ENCODE peak calls at places on chromosomes 13 and 19, in six cellular contexts. T is heart left ventricle, O is uterus, B is Peyer's patch, F is tibial nerve, V is fibroblast of lung. R is an unnamed sample. For H3K27me3 and H3K4me1, the result is how much of the 10 kb centered on the place peaks cover.

GRCh38 chr19:47407417-47407774 is 11.9 kb downstream of the MEIS3 start:
- DNase-seq in T (no peak), O (no peak), B (no peak), F (no peak), V (no peak), R (no peak)

GRCh38 chr19:52786078-52786463 is 520 bp downstream of the ZNF600 start:
- DNase-seq in T (no peak), O (peak), B (no peak), F (no peak), V (no peak), R (no peak)

GRCh38 chr13:69168436-69168835 is 939.2 kb upstream of the ATXN8OS start:
- DNase-seq in T (no peak), O (no peak), B (no peak), F (no peak), V (no peak), R (no peak)

GRCh38 chr19:11495481-11495880 is 10.2 kb downstream of the ZNF653 start:
- DNase-seq in T (no peak), O (no peak), B (no peak), F (no peak), V (no peak), R (no peak)

GRCh38 chr13:67643656-67644055 is 413.5 kb upstream of the PCDH9 start:
- DNase-seq in T (no peak), O (no peak), B (no peak), F (no peak), V (no peak), R (no peak)

GRCh38 chr19:29001006-29001921 is 211.7 kb downstream of the UQCRFS1 start:
- DNase-seq in T (no peak), O (peak), B (no peak), F (no peak), V (no peak), R (no peak)

GRCh38 chr13:85974604-85975366 is 175.6 kb upstream of the SLITRK6 start:
- DNase-seq in T (no peak), O (no peak), B (no peak), F (no peak), V (no peak), R (no peak)

GRCh38 chr19:1860133-1860775 is 3.1 kb downstream of the KLF16 start:
- DNase-seq in T (peak), O (peak), B (no peak), F (no peak), V (peak), R (peak)

GRCh38 chr19:18254546-18255500 is 19.4 kb downstream of the IQCN start:
- DNase-seq in T (no peak), O (no peak), B (peak), F (no peak), V (no peak), R (peak)

GRCh38 chr19:18252370-18252717 is 21.9 kb downstream of the IQCN start:
- DNase-seq in T (no peak), O (no peak), B (no peak), F (no peak), V (no peak), R (no peak)

GRCh38 chr19:18253130-18253529 is 21.1 kb downstream of the IQCN start:
- DNase-seq in T (no peak), O (no peak), B (no peak), F (no peak), V (no peak), R (no peak)

GRCh38 chr19:18251587-18252369 is 22.5 kb downstream of the IQCN start:
- DNase-seq in T (peak), O (peak), B (peak), F (peak), V (peak), R (peak)

DNA sequence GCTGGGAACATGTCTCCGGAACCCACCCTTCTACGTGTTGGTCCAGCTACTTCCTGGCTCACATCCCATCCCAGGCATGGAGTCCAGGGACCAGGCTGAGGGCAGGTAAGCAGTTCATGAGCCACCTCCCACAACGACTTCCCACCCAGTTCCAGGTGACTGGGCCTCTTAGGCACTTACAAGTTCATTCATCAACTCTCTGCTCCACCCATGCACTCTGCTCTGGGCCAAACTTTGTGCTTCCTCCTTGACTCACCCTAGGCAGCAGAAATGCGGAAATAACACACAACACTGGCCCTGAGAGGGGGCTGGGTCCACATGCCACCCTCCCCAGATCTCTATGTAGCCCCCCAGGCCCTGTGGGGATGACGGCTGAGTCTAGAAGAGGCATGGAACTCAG is 20.5 kb downstream of the IQCN start:
- DNase-seq in T (no peak), O (no peak), B (no peak), F (no peak), V (no peak), R (peak)
- H3K27me3 ChIP-seq in T (under half), O (under half), B (under half), F (under half), V (under half), R (under half)

DNA sequence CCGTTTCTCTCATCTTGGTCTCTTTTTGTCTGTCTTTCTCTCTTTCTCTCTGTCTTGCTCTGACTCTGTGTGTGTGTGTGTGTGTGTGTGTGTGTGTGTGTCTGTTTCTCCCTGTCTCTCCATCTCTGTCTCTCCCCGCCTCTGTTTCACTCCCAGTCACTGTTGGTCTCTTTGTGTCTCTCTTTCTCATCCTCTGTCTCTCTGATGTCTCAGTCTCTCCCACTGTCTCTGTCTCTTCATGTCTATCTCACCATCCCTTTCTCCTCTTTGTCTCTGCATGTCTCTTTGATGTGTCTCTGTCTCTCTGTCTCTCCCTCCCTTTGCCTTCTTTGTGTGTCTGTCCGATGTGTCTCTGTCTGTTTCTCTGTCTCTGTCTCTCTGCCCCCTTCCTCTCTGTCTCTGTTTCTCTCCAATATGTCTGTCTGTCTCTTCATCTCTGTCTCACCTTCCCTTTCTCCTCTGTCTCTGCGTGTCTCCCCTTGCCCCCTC is 2.5 kb downstream of the NFIC start:
- DNase-seq in T (no peak), O (no peak), B (no peak), F (no peak), V (peak), R (no peak)
- H3K4me3 ChIP-seq in T (peak), O (peak), B (peak), F (peak), V (peak), R (no peak)

GRCh38 chr19:48802623-48803022 is 8.2 kb downstream of the BCAT2 start:
- DNase-seq in T (no peak), O (no peak), B (no peak), F (no peak), V (no peak), R (no peak)
- H3K4me1 ChIP-seq in T (under half), O (under half), B (under half), F (under half), V (under half), R (under half)

GRCh38 chr19:18605196-18605545 is 1.4 kb downstream of the CRLF1 start:
- DNase-seq in T (no peak), O (no peak), B (no peak), F (no peak), V (no peak), R (no peak)

GRCh38 chr19:18601875-18602274 is 4.7 kb downstream of the CRLF1 start:
- DNase-seq in T (no peak), O (no peak), B (no peak), F (no peak), V (no peak), R (no peak)

GRCh38 chr19:18604820-18605159 is 1.8 kb downstream of the CRLF1 start:
- DNase-seq in T (no peak), O (no peak), B (no peak), F (no peak), V (no peak), R (no peak)

GRCh38 chr19:18603958-18604819 is 2.4 kb downstream of the CRLF1 start:
- DNase-seq in T (no peak), O (no peak), B (no peak), F (no peak), V (no peak), R (no peak)

DNA sequence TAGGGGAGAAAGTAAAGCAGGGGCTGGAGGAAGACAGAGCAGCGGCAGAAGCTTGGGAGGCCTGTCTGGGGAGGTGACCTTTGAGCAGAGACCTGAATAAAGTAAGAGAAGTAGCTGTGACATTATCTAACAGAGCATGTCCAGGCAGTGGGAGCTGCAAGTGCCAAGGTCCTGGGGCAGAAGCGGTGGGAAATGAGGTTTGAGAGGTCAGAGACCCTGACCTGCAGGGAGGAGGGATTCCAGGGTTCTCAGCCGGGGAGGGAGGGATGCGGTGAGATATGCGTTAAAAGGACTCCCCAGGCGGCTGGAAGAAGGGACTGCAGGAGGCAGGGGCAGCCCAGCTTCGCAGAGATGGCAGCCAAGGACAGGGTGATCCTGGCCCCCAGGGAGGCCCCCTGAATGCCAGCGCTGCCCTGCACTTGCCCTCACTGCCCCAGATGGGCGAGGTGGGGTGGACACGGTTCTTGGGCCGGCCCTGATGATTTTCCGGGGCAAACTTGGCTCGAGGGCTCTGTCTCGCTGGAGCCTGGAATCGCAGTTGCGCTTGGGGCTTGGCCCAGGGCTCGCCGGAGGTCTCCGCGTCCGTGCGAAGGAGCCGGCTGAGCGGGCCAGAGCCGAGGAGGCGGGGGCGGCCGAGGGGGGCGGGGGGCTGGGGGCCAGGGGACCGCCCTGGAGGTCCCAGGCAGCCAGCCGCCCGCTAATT is 3.2 kb downstream of the CRLF1 start:
- DNase-seq in T (no peak), O (no peak), B (no peak), F (no peak), V (no peak), R (peak)
- H3K27me3 ChIP-seq in T (under half), O (under half), B (under half), F (half or more), V (under half), R (under half)

GRCh38 chr19:14004619-14005380 is 1.3 kb downstream of the RFX1 start:
- DNase-seq in T (peak), O (no peak), B (peak), F (peak), V (no peak), R (peak)
- H3K4me3 ChIP-seq in T (peak), O (peak), B (peak), F (no peak), V (peak), R (no peak)

GRCh38 chr19:6066661-6067646 is 43.3 kb downstream of the RFX2 start:
- DNase-seq in T (peak), O (peak), B (peak), F (peak), V (peak), R (peak)
- H3K4me1 ChIP-seq in T (under half), O (under half), B (under half), F (under half), V (under half), R (under half)

DNA sequence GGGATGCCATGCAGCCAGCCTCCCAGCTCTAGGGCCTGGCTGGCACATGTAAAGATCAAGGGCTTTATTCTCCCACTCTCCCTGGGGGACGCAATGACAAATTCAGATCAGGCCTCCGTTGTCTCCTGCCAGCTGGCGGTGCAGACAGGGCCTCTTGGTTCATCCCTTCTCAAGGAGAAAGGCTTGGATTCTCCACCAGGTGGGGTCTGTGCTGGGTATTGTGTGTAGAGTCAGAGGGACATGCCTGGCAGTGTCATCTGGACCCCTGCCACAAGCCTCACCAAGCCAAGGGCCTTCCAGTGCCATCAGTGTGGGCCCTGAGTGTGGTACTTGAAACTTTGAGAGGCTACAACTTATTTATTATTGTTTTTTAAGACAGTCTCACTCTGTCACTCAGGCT is 8.4 kb upstream of the PTPRS start:
- DNase-seq in T (no peak), O (no peak), B (no peak), F (no peak), V (no peak), R (no peak)
- H3K27me3 ChIP-seq in T (under half), O (under half), B (under half), F (under half), V (under half), R (under half)

GRCh38 chr13:108495686-108496363 is 133.6 kb upstream of the MYO16 start:
- DNase-seq in T (no peak), O (no peak), B (no peak), F (no peak), V (peak), R (no peak)
- H3K4me3 ChIP-seq in T (peak), O (no peak), B (peak), F (peak), V (peak), R (peak)

DNA sequence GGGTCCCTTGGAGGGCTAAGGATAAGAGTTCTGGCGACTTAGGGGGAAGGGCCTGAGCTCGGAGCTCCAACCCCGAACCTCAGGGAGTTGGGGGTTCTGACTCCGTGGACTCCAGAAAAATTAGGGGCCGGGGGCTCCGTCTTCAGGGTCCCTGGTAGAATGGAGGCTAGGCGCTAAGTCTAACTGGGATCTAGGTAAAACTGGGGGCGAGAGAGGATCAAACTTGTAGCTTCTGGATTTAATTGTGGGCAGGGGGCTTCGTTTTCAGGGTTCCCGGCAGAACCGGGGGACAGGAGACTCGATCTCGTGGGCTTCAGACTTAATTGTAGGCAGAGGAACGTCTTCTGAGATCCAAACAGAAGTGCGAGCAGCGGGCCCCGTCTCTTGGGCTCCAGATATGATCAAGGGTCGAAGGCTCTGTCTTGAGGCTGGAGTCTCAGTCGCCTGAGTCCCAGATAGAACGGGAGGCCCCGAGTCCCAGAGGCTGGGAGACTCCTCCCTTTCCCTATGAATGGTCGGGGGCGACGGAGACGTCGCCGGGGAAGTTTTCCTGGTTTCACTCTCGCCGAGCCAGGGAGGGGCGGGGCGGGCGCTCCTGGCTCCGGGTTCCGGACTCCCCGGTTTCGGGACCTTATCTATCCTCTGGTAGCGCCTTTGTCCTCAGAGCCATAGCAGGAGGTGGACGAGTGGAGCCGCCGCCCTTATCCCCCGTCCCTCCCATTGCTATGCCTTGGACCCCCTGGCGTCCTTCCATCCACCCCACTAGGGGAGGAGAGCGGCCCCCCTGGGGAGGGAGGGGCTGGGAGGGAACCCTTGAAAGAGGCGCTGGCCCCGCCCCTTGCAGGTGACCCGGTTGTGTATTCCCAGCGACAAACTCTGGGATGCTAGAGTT is 1.3 kb downstream of the NECTIN2 start:
- DNase-seq in T (peak), O (peak), B (no peak), F (peak), V (peak), R (peak)
- H3K4me1 ChIP-seq in T (under half), O (under half), B (under half), F (under half), V (under half), R (under half)